ENCODE peak calls at places on chromosomes 13 and 19, in four cellular contexts. E, N, R and P are unnamed samples.

GRCh38 chr13:111261326-111261725 is 59.1 kb upstream of the TEX29 start:
- DNase-seq in E (no peak), N (no peak), R (no peak), P (no peak)

GRCh38 chr13:75052616-75053015 is 429.4 kb downstream of the TBC1D4 start:
- DNase-seq in E (no peak), N (no peak), R (no peak), P (no peak)

GRCh38 chr13:74115138-74115537 is 19.1 kb downstream of the KLF12 start:
- DNase-seq in E (no peak), N (no peak), R (no peak), P (no peak)

GRCh38 chr19:18157465-18158063 is 4.6 kb downstream of the PIK3R2 start:
- DNase-seq in E (no peak), N (no peak), R (no peak), P (no peak)

GRCh38 chr13:35714096-35714495 is 237.6 kb upstream of the MAB21L1 start:
- DNase-seq in E (no peak), N (no peak), R (no peak), P (no peak)

GRCh38 chr19:6204212-6204611 is 68.7 kb downstream of the ACSBG2 start:
- DNase-seq in E (no peak), N (no peak), R (no peak), P (no peak)

GRCh38 chr19:35714601-35715354 is 3.0 kb upstream of the KMT2B start:
- DNase-seq in E (no peak), N (no peak), R (no peak), P (no peak)

GRCh38 chr19:42325896-42326771 is 699 bp downstream of the MEGF8 start:
- DNase-seq in E (no peak), N (no peak), R (peak; percentile 56), P (no peak)

GRCh38 chr13:32153056-32153455 is 121.5 kb downstream of the FRY start:
- DNase-seq in E (no peak), N (no peak), R (no peak), P (no peak)

GRCh38 chr13:43684947-43685725 is 101.6 kb downstream of the ENOX1 start:
- DNase-seq in E (no peak), N (no peak), R (no peak), P (no peak)

GRCh38 chr19:31220540-31220939 is 128.7 kb downstream of the TSHZ3 start:
- DNase-seq in E (no peak), N (peak; percentile 9), R (peak; percentile 22), P (no peak)

GRCh38 chr13:100315522-100315921 is 226.6 kb downstream of the PCCA start:
- DNase-seq in E (no peak), N (no peak), R (no peak), P (no peak)

GRCh38 chr19:50898018-50898417 is 13.2 kb downstream of the KLK4 start:
- DNase-seq in E (no peak), N (no peak), R (no peak), P (no peak)

GRCh38 chr13:80563451-80563850 is 222.5 kb upstream of the SPRY2 start:
- DNase-seq in E (no peak), N (no peak), R (no peak), P (no peak)

GRCh38 chr13:91331047-91331915 is 16.2 kb upstream of the MIR17HG start:
- DNase-seq in E (no peak), N (no peak), R (no peak), P (no peak)

GRCh38 chr19:58460039-58460438 is 6.8 kb upstream of the ZNF324 start:
- DNase-seq in E (no peak), N (no peak), R (no peak), P (no peak)

GRCh38 chr19:49592486-49593232 is 1.7 kb downstream of the PRR12 start:
- DNase-seq in E (no peak), N (no peak), R (no peak), P (no peak)

GRCh38 chr19:18507727-18508440 is 14.0 kb downstream of the ELL start:
- DNase-seq in E (no peak), N (no peak), R (no peak), P (no peak)